ENCODE peak calls at places on chromosomes 1 and 21, in four cellular contexts. Q is adrenal gland, E is GM19239, O is mesendoderm. A is an unnamed sample.

GRCh38 chr1:244048566-244049141 is 2.4 kb upstream of the ZBTB18 start:
- DNase-seq in Q (no peak), E (no peak), O (no peak), A (no peak)

GRCh38 chr1:27643626-27644368 is 8.8 kb upstream of the FGR start:
- DNase-seq in Q (peak; percentile 63), E (peak; percentile 69), O (peak; percentile 85), A (no peak)

GRCh38 chr1:93816970-93817738 is 61.9 kb downstream of the DNTTIP2 start:
- DNase-seq in Q (peak; percentile 23), E (no peak), O (peak; percentile 81), A (no peak)

GRCh38 chr1:226479432-226479831 is 69.1 kb upstream of the STUM start:
- DNase-seq in Q (no peak), E (no peak), O (no peak), A (no peak)

GRCh38 chr1:232951605-232952004 is 1.2 kb downstream of the NTPCR start:
- DNase-seq in Q (no peak), E (no peak), O (no peak), A (no peak)

GRCh38 chr1:23799570-23800395 is 771 bp downstream of the GALE start:
- DNase-seq in Q (peak; percentile 88), E (no peak), O (peak; percentile 93), A (no peak)

GRCh38 chr1:45134468-45134873 is 71.9 kb downstream of the ZSWIM5 start:
- DNase-seq in Q (no peak), E (no peak), O (no peak), A (no peak)

GRCh38 chr1:156268336-156268735 is 14.3 kb downstream of the SMG5 start:
- DNase-seq in Q (no peak), E (no peak), O (no peak), A (no peak)

GRCh38 chr1:58786184-58786926 is 2.5 kb upstream of the JUN start:
- DNase-seq in Q (no peak), E (no peak), O (no peak), A (no peak)

GRCh38 chr1:89041055-89041707 is 18.5 kb upstream of the GBP3 start:
- DNase-seq in Q (no peak), E (no peak), O (no peak), A (peak; percentile 73)

GRCh38 chr21:44866780-44867179 is 6.7 kb downstream of the PTTG1IP start:
- DNase-seq in Q (no peak), E (no peak), O (peak; percentile 66), A (no peak)

GRCh38 chr21:36210779-36211659 is 54.4 kb downstream of the DOP1B start:
- DNase-seq in Q (no peak), E (no peak), O (peak; percentile 67), A (no peak)

GRCh38 chr1:240701412-240701811 is 89.5 kb upstream of the GREM2 start:
- DNase-seq in Q (no peak), E (no peak), O (no peak), A (no peak)

GRCh38 chr1:225685476-225686176 is 32.7 kb upstream of the ENAH start:
- DNase-seq in Q (no peak), E (no peak), O (no peak), A (no peak)

GRCh38 chr1:201457508-201457960 is 11.5 kb downstream of the PHLDA3 start:
- DNase-seq in Q (no peak), E (no peak), O (no peak), A (no peak)

GRCh38 chr1:42334240-42335049 is 590 bp downstream of the FOXJ3 start:
- DNase-seq in Q (peak; percentile 60), E (peak; percentile 34), O (peak; percentile 85), A (no peak)